ENCODE peak calls at places on chromosome 4, in four cellular contexts. Y is activated CD4-positive, alpha-beta T cell treated with anti-CD3 and anti-CD28 coated beads for 4 hours; X is M059J; U is central memory CD4-positive, alpha-beta T cell. F is an unnamed sample.

GRCh38 chr4:28357985-28358384 is 1497.3 kb downstream of the STIM2 start:
- DNase-seq in U (no peak), X (peak), Y (no peak), F (no peak)

GRCh38 chr4:71217688-71218087 is 121.1 kb upstream of the SLC4A4 start:
- DNase-seq in X (no peak), Y (no peak), U (no peak), F (no peak)

GRCh38 chr4:9901262-9901661 is 119.8 kb downstream of the DRD5 start:
- DNase-seq in U (no peak), X (no peak), Y (no peak), F (no peak)

GRCh38 chr4:134720030-134720429 is 518.4 kb upstream of the PABPC4L start:
- DNase-seq in X (no peak), Y (no peak), U (no peak), F (no peak)

GRCh38 chr4:118268780-118269179 is 84.0 kb downstream of the PRSS12 start:
- DNase-seq in U (no peak), X (no peak), Y (no peak), F (no peak)

GRCh38 chr4:105092356-105092755 is 54.3 kb upstream of the TET2 start:
- DNase-seq in U (no peak), X (peak), Y (no peak), F (no peak)

GRCh38 chr4:122328893-122329292 is 49.9 kb upstream of the ADAD1 start:
- DNase-seq in Y (no peak), U (no peak), X (no peak), F (no peak)

GRCh38 chr4:140302151-140302859 is 71.1 kb upstream of the SCOC start:
- DNase-seq in X (no peak), U (no peak), Y (no peak), F (no peak)

GRCh38 chr4:65968873-65969272 is 298.6 kb upstream of the EPHA5 start:
- DNase-seq in U (no peak), Y (no peak), X (no peak), F (no peak)

GRCh38 chr4:125266901-125267601 is 47.7 kb upstream of the FAT4 start:
- DNase-seq in Y (no peak), U (no peak), X (peak), F (no peak)

GRCh38 chr4:1345905-1346780 is 865 bp upstream of the UVSSA start:
- DNase-seq in X (peak), Y (peak), U (peak), F (peak)

GRCh38 chr4:7429601-7430078 is 5.1 kb downstream of the PSAPL1 start:
- DNase-seq in U (no peak), X (no peak), Y (no peak), F (no peak)

GRCh38 chr4:102641796-102642195 is 119.0 kb downstream of the MANBA start:
- DNase-seq in X (no peak), Y (no peak), U (no peak), F (no peak)

GRCh38 chr4:2280531-2281300 is 18.8 kb upstream of the MXD4 start:
- DNase-seq in X (peak), Y (no peak), U (no peak), F (no peak)

GRCh38 chr4:104395219-104395618 is 99.5 kb downstream of the CXXC4 start:
- DNase-seq in U (no peak), Y (no peak), X (no peak), F (no peak)

GRCh38 chr4:185318679-185319078 is 77.0 kb downstream of the LRP2BP start:
- DNase-seq in U (no peak), X (peak), Y (no peak), F (no peak)

GRCh38 chr4:73725499-73725898 is 14.9 kb upstream of the CXCL8 start:
- DNase-seq in X (no peak), Y (no peak), U (no peak), F (no peak)

F was measured in stimulated activated CD4-positive, alpha-beta T cell treated with anti-CD3 and anti-CD28 coated beads, Interleukin-2, amount 100 ng/mL, for 24 hours.